ENCODE peak calls at places on chromosomes 11 and 22, in nine cellular contexts. N, K, O, F, V, B, W, P and R are unnamed samples.

GRCh38 chr11:117606211-117606610 is 190.8 kb downstream of the DSCAML1 start:
- DNase-seq in N (no peak), K (no peak), O (no peak), F (no peak), V (no peak), B (peak; percentile 8), W (no peak), P (peak; percentile 73), R (no peak)

GRCh38 chr11:13984616-13985474 is 22.3 kb downstream of the SPON1 start:
- DNase-seq in N (no peak), K (no peak), O (no peak), F (no peak), V (no peak), B (no peak), W (peak; percentile 90), P (no peak), R (no peak)

GRCh38 chr11:2287102-2287501 is 14.6 kb downstream of the C11orf21 start:
- DNase-seq in N (no peak), K (peak; percentile 20), O (peak; percentile 1), F (peak; percentile 78), V (no peak), B (no peak), W (no peak), P (no peak), R (no peak)

GRCh38 chr11:19931141-19931767 is 218.6 kb downstream of the NAV2 start:
- DNase-seq in N (no peak), K (no peak), O (no peak), F (no peak), V (no peak), B (no peak), W (peak; percentile 82), P (no peak), R (no peak)

GRCh38 chr11:62958547-62959071 is 26.2 kb downstream of the SLC22A6 start:
- DNase-seq in N (no peak), K (no peak), O (no peak), F (no peak), V (no peak), B (no peak), W (peak; percentile 55), P (no peak), R (no peak)

GRCh38 chr11:75338516-75339218 is 12.8 kb downstream of the ARRB1 start:
- DNase-seq in N (no peak), K (no peak), O (peak; percentile 47), F (no peak), V (no peak), B (peak; percentile 58), W (peak; percentile 62), P (no peak), R (no peak)

GRCh38 chr11:67998150-67999045 is 5.5 kb downstream of the UNC93B1 start:
- DNase-seq in N (no peak), K (no peak), O (no peak), F (no peak), V (no peak), B (no peak), W (no peak), P (peak; percentile 5), R (no peak)

GRCh38 chr22:30314918-30315317 is 11.8 kb downstream of the TBC1D10A start:
- DNase-seq in N (no peak), K (no peak), O (peak; percentile 55), F (no peak), V (no peak), B (peak; percentile 52), W (no peak), P (peak; percentile 87), R (no peak)

GRCh38 chr22:41380993-41381328 is 781 bp upstream of the TEF start:
- DNase-seq in N (no peak), K (peak; percentile 77), O (no peak), F (no peak), V (no peak), B (no peak), W (peak; percentile 90), P (no peak), R (no peak)

GRCh38 chr22:44033689-44034088 is 9.6 kb downstream of the PARVB start:
- DNase-seq in N (no peak), K (no peak), O (no peak), F (peak; percentile 23), V (no peak), B (no peak), W (peak; percentile 49), P (no peak), R (no peak)

GRCh38 chr11:106523921-106524320 is 446.5 kb downstream of the AASDHPPT start:
- DNase-seq in N (no peak), K (no peak), O (no peak), F (no peak), V (no peak), B (no peak), W (no peak), P (no peak), R (no peak)

GRCh38 chr11:112958670-112959069 is 2.5 kb upstream of the NCAM1 start:
- DNase-seq in N (no peak), K (no peak), O (no peak), F (no peak), V (no peak), B (no peak), W (no peak), P (no peak), R (no peak)

GRCh38 chr11:48099916-48100446 is 116.6 kb upstream of the OR4B1 start:
- DNase-seq in N (no peak), K (no peak), O (no peak), F (no peak), V (no peak), B (no peak), W (no peak), P (no peak), R (no peak)

GRCh38 chr11:747176-748006 is at the start of gene TALDO1:
- DNase-seq in N (peak; percentile 72), K (peak; percentile 95), O (peak; percentile 86), F (peak; percentile 97), V (peak; percentile 78), B (peak; percentile 91), W (peak; percentile 69), P (peak; percentile 93), R (peak; percentile 98)

GRCh38 chr11:109241988-109242387 is 180.0 kb upstream of the C11orf87 start:
- DNase-seq in N (no peak), K (no peak), O (no peak), F (no peak), V (no peak), B (no peak), W (no peak), P (no peak), R (no peak)

GRCh38 chr11:44753965-44754645 is 27.3 kb downstream of the TSPAN18 start:
- DNase-seq in N (no peak), K (no peak), O (no peak), F (no peak), V (no peak), B (no peak), W (no peak), P (no peak), R (no peak)

GRCh38 chr22:17205432-17205831 is 13.8 kb downstream of the ADA2 start:
- DNase-seq in N (no peak), K (no peak), O (no peak), F (peak; percentile 2), V (no peak), B (no peak), W (no peak), P (peak; percentile 26), R (no peak)

GRCh38 chr22:46997311-46997970 is 235.0 kb downstream of the TBC1D22A start:
- DNase-seq in N (no peak), K (no peak), O (no peak), F (no peak), V (no peak), B (no peak), W (no peak), P (no peak), R (no peak)

GRCh38 chr11:94067010-94067409 is 45.9 kb downstream of the HEPHL1 start:
- DNase-seq in N (no peak), K (no peak), O (no peak), F (no peak), V (no peak), B (no peak), W (peak; percentile 4), P (no peak), R (no peak)

GRCh38 chr22:40654522-40655167 is 18.1 kb upstream of the MRTFA start:
- DNase-seq in N (no peak), K (peak; percentile 64), O (no peak), F (no peak), V (no peak), B (no peak), W (peak; percentile 85), P (no peak), R (no peak)

GRCh38 chr22:29212738-29213137 is 7.0 kb downstream of the EMID1 start:
- DNase-seq in N (no peak), K (no peak), O (no peak), F (no peak), V (no peak), B (no peak), W (no peak), P (no peak), R (no peak)

GRCh38 chr11:124475265-124475664 is 29.8 kb upstream of the OR8B8 start:
- DNase-seq in N (no peak), K (no peak), O (no peak), F (no peak), V (no peak), B (no peak), W (no peak), P (no peak), R (no peak)

GRCh38 chr11:129346916-129347315 is 28.7 kb upstream of the BARX2 start:
- DNase-seq in N (no peak), K (no peak), O (no peak), F (no peak), V (no peak), B (no peak), W (peak; percentile 11), P (no peak), R (no peak)

GRCh38 chr22:33126881-33127280 is 68.7 kb upstream of the SYN3 start:
- DNase-seq in N (no peak), K (no peak), O (no peak), F (no peak), V (no peak), B (no peak), W (peak; percentile 18), P (no peak), R (no peak)

GRCh38 chr11:70712471-70712870 is 314.1 kb downstream of the CTTN start:
- DNase-seq in N (no peak), K (no peak), O (no peak), F (peak; percentile 73), V (no peak), B (no peak), W (peak; percentile 3), P (no peak), R (peak; percentile 84)

GRCh38 chr11:118295834-118296454 is 8.6 kb upstream of the CD3E start:
- DNase-seq in N (peak; percentile 30), K (peak; percentile 55), O (peak; percentile 64), F (no peak), V (peak; percentile 29), B (peak; percentile 53), W (peak; percentile 47), P (peak; percentile 54), R (no peak)

GRCh38 chr11:131824766-131825165 is 454.4 kb downstream of the NTM start:
- DNase-seq in N (no peak), K (no peak), O (no peak), F (no peak), V (no peak), B (no peak), W (peak; percentile 67), P (no peak), R (no peak)

GRCh38 chr22:37244922-37245722 is 1.1 kb upstream of the RAC2 start:
- DNase-seq in N (no peak), K (no peak), O (no peak), F (peak; percentile 60), V (no peak), B (no peak), W (no peak), P (peak; percentile 82), R (peak; percentile 90)

GRCh38 chr22:35065796-35066218 is at the start of gene ISX:
- DNase-seq in N (no peak), K (no peak), O (no peak), F (no peak), V (no peak), B (no peak), W (no peak), P (no peak), R (no peak)

GRCh38 chr11:20029193-20029592 is 131.1 kb downstream of the DBX1 start:
- DNase-seq in N (no peak), K (no peak), O (no peak), F (no peak), V (no peak), B (no peak), W (no peak), P (no peak), R (no peak)

GRCh38 chr11:58575377-58576020 is at the start of gene LPXN:
- DNase-seq in N (peak; percentile 46), K (no peak), O (peak; percentile 55), F (no peak), V (peak; percentile 39), B (peak; percentile 50), W (peak; percentile 81), P (peak; percentile 85), R (no peak)